ENCODE peak calls at places on chromosome 3, in ten cellular contexts. O is erythroblast; G is CD8-positive, alpha-beta memory T cell; P is HFF-Myc; K is naive thymus-derived CD4-positive, alpha-beta T cell; S is activated CD4-positive, alpha-beta memory T cell treated with anti-CD3 and anti-CD28 coated beads for 36 hours; M is lower leg skin; Z is right cardiac atrium; R is stimulated activated CD8-positive, alpha-beta memory T cell treated with anti-CD3 and anti-CD28 coated beads, Interleukin-4, amount 100 ng/mL, for 24 hours; W is Peyer's patch. L is an unnamed sample.

GRCh38 chr3:29283739-29284138 is 2.9 kb downstream of the RBMS3 start:
- DNase-seq in P (no peak), M (no peak), O (no peak), Z (no peak), G (no peak), S (no peak), R (no peak), K (no peak), W (no peak), L (no peak)

GRCh38 chr3:9581742-9582141 is 28.1 kb upstream of the LHFPL4 start:
- DNase-seq in M (no peak), S (no peak), R (no peak), Z (no peak), G (no peak), O (no peak), P (no peak), K (no peak), W (no peak), L (no peak)

GRCh38 chr3:126983653-126984390 is 907 bp downstream of the PLXNA1 start:
- DNase-seq in M (no peak), O (peak; percentile 46), P (no peak), Z (peak; percentile 74), K (peak; percentile 51), R (no peak), G (peak; percentile 66), S (peak; percentile 40), W (peak; percentile 38), L (peak; percentile 49)

GRCh38 chr3:45986303-45986982 is 9.2 kb downstream of the FYCO1 start:
- DNase-seq in Z (peak; percentile 63), W (no peak), R (no peak), M (no peak), O (no peak), K (no peak), G (no peak), S (no peak), P (no peak), L (no peak)

GRCh38 chr3:195071916-195072820 is 198.8 kb downstream of the XXYLT1 start:
- DNase-seq in O (no peak), K (no peak), P (no peak), R (no peak), W (no peak), G (peak; percentile 29), S (no peak), Z (no peak), M (peak; percentile 49), L (no peak)

GRCh38 chr3:134251731-134252391 is 1.2 kb upstream of the RYK start:
- DNase-seq in P (no peak), G (no peak), M (no peak), K (no peak), Z (peak; percentile 85), R (no peak), S (no peak), O (peak; percentile 26), W (no peak), L (no peak)

GRCh38 chr3:133986302-133986701 is 43.4 kb downstream of the SLCO2A1 start:
- DNase-seq in K (no peak), S (no peak), G (no peak), O (no peak), P (no peak), M (peak; percentile 9), R (no peak), W (no peak), Z (no peak), L (no peak)

GRCh38 chr3:149134560-149134959 is 5.1 kb downstream of the HPS3 start:
- DNase-seq in P (no peak), O (no peak), W (no peak), Z (no peak), K (no peak), M (no peak), R (no peak), S (no peak), G (no peak), L (no peak)

GRCh38 chr3:8709801-8710524 is 23.6 kb upstream of the CAV3 start:
- DNase-seq in R (no peak), M (no peak), S (no peak), O (no peak), G (no peak), Z (no peak), P (no peak), K (no peak), W (no peak), L (no peak)

GRCh38 chr3:59245879-59246501 is 196.2 kb upstream of the CFAP20DC start:
- DNase-seq in W (no peak), P (no peak), Z (no peak), O (no peak), K (no peak), R (no peak), S (no peak), G (no peak), M (no peak), L (no peak)

GRCh38 chr3:158168996-158169573 is 59.2 kb downstream of the RSRC1 start:
- DNase-seq in K (no peak), G (no peak), S (no peak), P (no peak), Z (no peak), W (no peak), R (no peak), M (no peak), O (no peak), L (peak; percentile 8)

GRCh38 chr3:127264292-127264691 is 23.6 kb downstream of the PRR20G start:
- DNase-seq in G (no peak), M (peak; percentile 56), K (no peak), S (no peak), Z (no peak), W (no peak), P (no peak), O (no peak), R (no peak), L (no peak)

GRCh38 chr3:113051827-113052226 is 61.0 kb downstream of the GTPBP8 start:
- DNase-seq in M (no peak), S (no peak), O (no peak), W (no peak), Z (no peak), P (no peak), G (no peak), R (no peak), K (no peak), L (no peak)

GRCh38 chr3:126494831-126495230 is 19.1 kb upstream of the ZXDC start:
- DNase-seq in W (no peak), M (no peak), P (no peak), G (no peak), S (no peak), K (no peak), R (no peak), Z (no peak), O (no peak), L (no peak)

GRCh38 chr3:13890377-13891016 is 10.6 kb upstream of the WNT7A start:
- DNase-seq in W (peak; percentile 54), Z (peak; percentile 60), R (no peak), S (peak; percentile 65), O (no peak), G (peak; percentile 67), P (no peak), K (no peak), M (peak; percentile 91), L (peak; percentile 70)

GRCh38 chr3:29065211-29065785 is 215.6 kb upstream of the RBMS3 start:
- DNase-seq in W (no peak), G (no peak), O (no peak), Z (peak; percentile 80), S (no peak), P (peak; percentile 96), R (no peak), K (no peak), M (peak; percentile 88), L (no peak)

GRCh38 chr3:174540081-174540480 is 319.1 kb upstream of the NAALADL2 start:
- DNase-seq in S (no peak), M (no peak), G (no peak), O (no peak), Z (no peak), W (no peak), R (no peak), K (no peak), P (no peak), L (no peak)

GRCh38 chr3:155748611-155749365 is 3.9 kb upstream of the PLCH1 start:
- DNase-seq in W (no peak), G (no peak), R (no peak), P (peak; percentile 45), S (no peak), K (no peak), O (no peak), M (no peak), Z (no peak), L (no peak)

GRCh38 chr3:13233487-13234154 is 160.4 kb upstream of the IQSEC1 start:
- DNase-seq in Z (peak; percentile 44), M (no peak), R (no peak), P (no peak), G (no peak), K (no peak), W (peak; percentile 20), O (no peak), S (peak; percentile 17), L (no peak)

GRCh38 chr3:152961323-152961722 is 126.4 kb downstream of the P2RY1 start:
- DNase-seq in R (no peak), M (no peak), G (no peak), K (no peak), W (no peak), S (no peak), O (peak; percentile 50), P (no peak), Z (no peak), L (peak; percentile 33)

GRCh38 chr3:119428538-119428937 is 34.9 kb downstream of the TMEM39A start:
- DNase-seq in G (no peak), W (no peak), S (no peak), M (no peak), Z (no peak), R (no peak), O (peak; percentile 16), P (no peak), K (no peak), L (no peak)

GRCh38 chr3:37417297-37418082 is 243.1 kb upstream of the LRRFIP2 start:
- DNase-seq in W (no peak), P (no peak), M (no peak), Z (no peak), R (no peak), K (no peak), S (no peak), O (no peak), G (no peak), L (no peak)

GRCh38 chr3:184756151-184756681 is 44.4 kb upstream of the MAGEF1 start:
- DNase-seq in G (no peak), W (no peak), K (no peak), Z (peak; percentile 16), M (no peak), S (no peak), O (no peak), P (no peak), R (no peak), L (no peak)

GRCh38 chr3:1196997-1197396 is 104.2 kb downstream of the CNTN6 start:
- DNase-seq in P (no peak), M (no peak), R (no peak), O (no peak), G (no peak), W (no peak), Z (no peak), S (no peak), K (no peak), L (no peak)

GRCh38 chr3:147945968-147946519 is 536.9 kb downstream of the ZIC1 start:
- DNase-seq in P (peak; percentile 79), R (no peak), S (no peak), G (no peak), M (no peak), K (no peak), O (no peak), Z (peak; percentile 48), W (no peak), L (no peak)

GRCh38 chr3:111143-112069 is 85.2 kb upstream of the CHL1 start:
- DNase-seq in R (no peak), G (no peak), S (no peak), M (no peak), K (no peak), W (no peak), Z (no peak), O (no peak), P (no peak), L (no peak)

GRCh38 chr3:55664387-55664786 is 177.3 kb upstream of the WNT5A start:
- DNase-seq in R (no peak), G (no peak), O (no peak), K (peak; percentile 59), P (no peak), Z (no peak), S (no peak), W (no peak), M (no peak), L (no peak)

GRCh38 chr3:197302696-197303341 is 4.4 kb upstream of the DLG1 start:
- DNase-seq in P (no peak), K (no peak), M (no peak), O (no peak), R (no peak), G (no peak), S (no peak), W (no peak), Z (no peak), L (no peak)

L was measured in K562.